ENCODE peak calls at places on chromosomes 6 and 20, in ten cellular contexts. Y is epithelial cell of esophagus, W is WERI-Rb-1, U is choroid plexus epithelial cell, K is GM12865, S is AG09309, M is BJ, I is AG04450, Z is brain microvascular endothelial cell, A is left ventricle myocardium inferior. G is an unnamed sample.
A peak's percentile ranks its signal among the peaks of the same experiment; 100 is the strongest.

GRCh38 chr6:44009425-44010321 is 117.6 kb downstream of the MRPL14 start:
- DNase-seq in Y (peak; percentile 38), W (peak; percentile 3), U (no peak), K (no peak), S (no peak), M (no peak), I (no peak), Z (no peak), A (peak; percentile 68), G (no peak)

GRCh38 chr20:50144362-50144761 is 9.2 kb downstream of the PEDS1 start:
- DNase-seq in Y (peak; percentile 100), W (no peak), U (peak; percentile 98), K (no peak), S (peak; percentile 95), M (peak; percentile 92), I (peak; percentile 95), Z (peak; percentile 98), A (no peak), G (peak; percentile 97)

GRCh38 chr6:99810295-99810694 is 183.7 kb downstream of the MCHR2 start:
- DNase-seq in Y (no peak), W (no peak), U (no peak), K (no peak), S (no peak), M (no peak), I (no peak), Z (no peak), A (no peak), G (no peak)

GRCh38 chr6:117545161-117545595 is 57.1 kb downstream of the GOPC start:
- DNase-seq in Y (peak; percentile 91), W (no peak), U (no peak), K (no peak), S (no peak), M (no peak), I (no peak), Z (no peak), A (no peak), G (no peak)

GRCh38 chr6:43171284-43172126 is 436 bp downstream of the SRF start:
- DNase-seq in Y (no peak), W (no peak), U (peak; percentile 20), K (no peak), S (no peak), M (no peak), I (no peak), Z (no peak), A (no peak), G (no peak)

GRCh38 chr20:45470939-45471338 is 1.4 kb downstream of the WFDC2 start:
- DNase-seq in Y (no peak), W (no peak), U (no peak), K (no peak), S (no peak), M (no peak), I (no peak), Z (no peak), A (no peak), G (no peak)

GRCh38 chr6:170052991-170053821 is 237.7 kb downstream of the DLL1 start:
- DNase-seq in Y (no peak), W (peak; percentile 2), U (no peak), K (no peak), S (no peak), M (no peak), I (no peak), Z (no peak), A (no peak), G (no peak)

GRCh38 chr6:109816452-109817374 is 125.6 kb downstream of the FIG4 start:
- DNase-seq in Y (no peak), W (no peak), U (no peak), K (no peak), S (no peak), M (no peak), I (no peak), Z (no peak), A (no peak), G (no peak)

GRCh38 chr6:70241031-70241430 is 61.9 kb downstream of the COL9A1 start:
- DNase-seq in Y (no peak), W (no peak), U (no peak), K (no peak), S (no peak), M (no peak), I (no peak), Z (no peak), A (no peak), G (no peak)

GRCh38 chr6:163860194-163861081 is 445.9 kb downstream of the QKI start:
- DNase-seq in Y (no peak), W (peak; percentile 20), U (peak; percentile 54), K (no peak), S (peak; percentile 50), M (peak; percentile 9), I (peak; percentile 45), Z (peak; percentile 28), A (peak; percentile 31), G (peak; percentile 50)

GRCh38 chr6:104736545-104736944 is 123.2 kb downstream of the HACE1 start:
- DNase-seq in Y (no peak), W (no peak), U (no peak), K (no peak), S (no peak), M (no peak), I (no peak), Z (no peak), A (no peak), G (no peak)

GRCh38 chr20:63025534-63026331 is 19.0 kb upstream of the BHLHE23 start:
- DNase-seq in Y (peak; percentile 43), W (peak; percentile 80), U (peak; percentile 59), K (no peak), S (peak; percentile 17), M (peak; percentile 12), I (no peak), Z (peak; percentile 16), A (peak; percentile 11), G (peak; percentile 43)

GRCh38 chr20:53940883-53941546 is 129.4 kb downstream of the BCAS1 start:
- DNase-seq in Y (peak; percentile 53), W (no peak), U (peak; percentile 84), K (peak; percentile 71), S (peak; percentile 86), M (peak; percentile 63), I (no peak), Z (peak; percentile 90), A (peak; percentile 37), G (peak; percentile 96)

GRCh38 chr6:47188588-47189021 is 121.1 kb downstream of the TNFRSF21 start:
- DNase-seq in Y (peak; percentile 99), W (no peak), U (peak; percentile 81), K (no peak), S (no peak), M (peak; percentile 19), I (no peak), Z (peak; percentile 59), A (no peak), G (peak; percentile 80)

GRCh38 chr20:23160536-23161243 is 74.6 kb upstream of the CD93 start:
- DNase-seq in Y (peak; percentile 42), W (no peak), U (peak; percentile 44), K (no peak), S (no peak), M (no peak), I (no peak), Z (no peak), A (no peak), G (no peak)

DNA sequence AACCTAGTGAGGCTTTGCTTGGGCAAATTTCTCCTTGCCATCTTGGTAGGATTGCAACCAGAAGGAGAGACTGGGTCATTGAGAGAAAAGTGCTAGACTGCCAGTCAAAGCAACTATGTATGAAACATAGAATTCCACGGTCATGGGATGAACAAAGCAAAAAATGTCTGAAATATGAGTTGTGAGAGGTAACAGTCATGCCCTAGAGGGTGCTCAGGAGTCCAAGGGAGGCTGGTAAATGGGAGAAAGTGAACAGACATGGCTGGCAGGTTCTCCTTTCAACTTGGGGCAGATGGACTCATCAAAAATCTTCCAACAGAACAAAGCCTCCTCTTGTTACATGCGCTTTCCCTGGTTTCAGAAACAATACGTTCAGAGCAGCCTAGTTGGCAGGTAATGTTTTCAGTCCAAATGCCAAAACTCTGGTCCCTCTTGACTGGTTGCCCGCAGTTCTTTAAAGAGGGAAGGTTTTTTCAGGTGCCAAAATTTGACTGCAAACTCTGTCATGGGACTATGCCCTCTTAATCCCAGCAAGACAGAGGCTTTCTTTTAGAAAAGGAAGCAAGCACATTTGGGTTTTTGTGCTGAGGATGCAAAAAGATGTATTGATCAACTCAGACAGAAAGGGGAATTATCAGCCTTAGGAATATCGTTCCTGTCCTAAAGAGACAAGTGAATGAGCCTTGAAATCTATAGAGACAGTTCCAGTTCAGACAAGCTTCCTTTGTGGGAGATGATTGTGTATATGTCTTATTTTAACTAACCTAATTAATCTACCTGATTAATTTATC is 68.5 kb upstream of the SASH1 start:
- DNase-seq in Y (peak; percentile 47), W (no peak), U (peak; percentile 44), K (no peak), S (no peak), M (no peak), I (no peak), Z (no peak), A (no peak), G (no peak)
- H3K4me3 ChIP-seq in Y (no peak overlapping the region), W (no peak overlapping the region), U (no peak overlapping the region), K (no peak overlapping the region), S (no peak overlapping the region), M (no peak overlapping the region), I (peak overlapping the region; percentile 29), Z (no peak overlapping the region), A (no peak overlapping the region), G (peak overlapping the region; percentile 57)

DNA sequence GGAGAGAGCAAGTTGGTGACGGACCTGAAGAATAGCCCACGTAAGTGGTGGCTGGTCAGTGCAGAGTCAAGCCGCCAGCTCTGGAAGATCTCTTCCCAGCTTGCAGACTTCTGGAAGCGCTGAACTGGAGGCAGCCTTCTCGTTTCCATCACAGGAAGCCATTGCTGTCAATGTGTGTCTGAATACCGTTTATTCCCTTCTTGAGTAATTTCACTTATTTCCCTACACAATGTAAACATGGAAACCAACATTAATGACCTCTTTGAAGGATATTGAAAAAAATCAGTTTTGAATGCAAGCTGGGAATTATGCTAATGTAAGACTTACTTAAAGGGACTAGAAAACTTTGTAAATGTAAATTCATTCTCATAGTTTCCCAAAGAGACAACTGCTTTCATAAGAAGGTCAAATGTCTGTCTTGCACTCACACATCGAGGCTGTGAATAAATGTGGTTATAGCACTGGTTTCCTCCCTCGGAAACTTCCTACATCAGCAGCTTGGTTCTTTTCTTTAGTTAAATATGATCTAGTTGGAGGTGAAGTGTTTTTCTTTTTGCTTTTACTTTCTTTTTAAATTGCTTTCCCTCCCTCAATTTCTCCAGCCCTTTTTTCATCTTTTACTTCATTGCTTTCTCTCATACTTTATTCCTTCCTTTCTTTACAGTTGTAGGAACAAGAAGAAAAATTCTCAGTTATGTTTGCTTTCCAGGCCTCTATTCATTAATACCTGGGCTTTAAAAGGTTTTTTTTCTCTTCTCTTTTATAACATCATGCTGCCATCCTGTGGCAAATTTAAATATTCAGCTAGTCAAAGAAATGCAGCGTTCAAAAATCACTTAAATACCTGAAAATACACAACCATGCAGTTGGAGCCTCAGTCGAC is 108.2 kb downstream of the TNFAIP3 start:
- DNase-seq in Y (peak; percentile 40), W (no peak), U (peak; percentile 59), K (peak; percentile 57), S (no peak), M (no peak), I (no peak), Z (no peak), A (no peak), G (peak; percentile 47)
- TF ChIP-seq CTCF in Y (no peak), W (no peak), U (peak; percentile 41), K (peak; percentile 24), S (peak; percentile 38), M (peak; percentile 23), I (peak; percentile 21), Z (no peak), A (peak; percentile 36), G (peak; percentile 31)

GRCh38 chr6:30463651-30464618 is 25.4 kb upstream of the HLA-E start:
- DNase-seq in Y (peak; percentile 21), W (no peak), U (peak; percentile 30), K (peak; percentile 62), S (no peak), M (no peak), I (no peak), Z (no peak), A (peak; percentile 40), G (peak; percentile 23)
- H3K4me3 ChIP-seq in Y (no peak overlapping the region), W (no peak overlapping the region), U (no peak overlapping the region), K (no peak overlapping the region), S (no peak overlapping the region), M (no peak overlapping the region), I (no peak overlapping the region), Z (no peak overlapping the region), A (peak overlapping the region; percentile 48), G (no peak overlapping the region)

GRCh38 chr6:161038229-161039003 is 46.8 kb downstream of the MAP3K4 start:
- DNase-seq in Y (peak; percentile 92), W (no peak), U (peak; percentile 86), K (peak; percentile 58), S (peak; percentile 93), M (peak; percentile 94), I (peak; percentile 70), Z (peak; percentile 87), A (peak; percentile 24), G (peak; percentile 94)
- TF ChIP-seq CTCF in Y (peak; percentile 31), W (no peak), U (peak; percentile 55), K (no peak), S (peak; percentile 35), M (peak; percentile 52), I (peak; percentile 48), Z (peak; percentile 65), A (no peak), G (peak; percentile 46)

G was measured in cardiac fibroblast.